ENCODE peak calls at places on chromosomes 1 and 21, in nine cellular contexts. F is aorta, I is fibroblast of the aortic adventitia, X is left ventricle myocardium inferior, O is heart left ventricle, S is NB4, A is psoas muscle, V is ovary, B is iPS DF 6.9. U is an unnamed sample.

GRCh38 chr1:167697667-167698141 is 24.1 kb upstream of the MPZL1 start:
- DNase-seq in F (no peak), I (no peak), X (peak; percentile 81), O (peak; percentile 92), S (no peak), A (peak; percentile 73), V (no peak), B (no peak), U (no peak)

GRCh38 chr1:181101581-181102226 is 13.2 kb downstream of the IER5 start:
- DNase-seq in F (no peak), I (peak; percentile 54), X (no peak), O (no peak), S (no peak), A (no peak), V (no peak), B (no peak), U (no peak)

GRCh38 chr1:40848530-40849189 is 13.5 kb downstream of the CITED4 start:
- DNase-seq in F (no peak), I (peak; percentile 73), X (peak; percentile 61), O (peak; percentile 64), S (peak; percentile 62), A (peak; percentile 53), V (peak; percentile 48), B (peak; percentile 68), U (no peak)

GRCh38 chr1:173479649-173480048 is 2.5 kb downstream of the PRDX6 start:
- DNase-seq in F (no peak), I (peak; percentile 58), X (no peak), O (no peak), S (no peak), A (no peak), V (no peak), B (no peak), U (no peak)

GRCh38 chr1:114458208-114458777 is 52.7 kb downstream of the TRIM33 start:
- DNase-seq in F (no peak), I (peak; percentile 81), X (no peak), O (no peak), S (peak; percentile 92), A (no peak), V (no peak), B (no peak), U (no peak)

GRCh38 chr1:19374402-19374801 is 62.3 kb downstream of the SLC66A1 start:
- DNase-seq in F (no peak), I (no peak), X (no peak), O (no peak), S (no peak), A (no peak), V (no peak), B (no peak), U (no peak)

GRCh38 chr1:53735681-53736080 is 3.3 kb downstream of the GLIS1 start:
- DNase-seq in F (no peak), I (no peak), X (no peak), O (no peak), S (no peak), A (no peak), V (no peak), B (no peak), U (no peak)

GRCh38 chr1:236280438-236281285 is 1.1 kb downstream of the ERO1B start:
- DNase-seq in F (no peak), I (no peak), X (no peak), O (no peak), S (no peak), A (no peak), V (no peak), B (no peak), U (peak; percentile 57)

GRCh38 chr1:201586806-201587205 is 47.9 kb downstream of the NAV1 start:
- DNase-seq in F (no peak), I (no peak), X (no peak), O (no peak), S (no peak), A (no peak), V (no peak), B (no peak), U (no peak)

GRCh38 chr21:43004926-43005325 is 30.6 kb downstream of the PKNOX1 start:
- DNase-seq in F (no peak), I (no peak), X (no peak), O (no peak), S (no peak), A (no peak), V (no peak), B (no peak), U (no peak)

GRCh38 chr1:26168410-26169167 is at the start of gene C1orf232:
- DNase-seq in F (no peak), I (no peak), X (no peak), O (no peak), S (no peak), A (peak; percentile 35), V (no peak), B (no peak), U (no peak)

DNA sequence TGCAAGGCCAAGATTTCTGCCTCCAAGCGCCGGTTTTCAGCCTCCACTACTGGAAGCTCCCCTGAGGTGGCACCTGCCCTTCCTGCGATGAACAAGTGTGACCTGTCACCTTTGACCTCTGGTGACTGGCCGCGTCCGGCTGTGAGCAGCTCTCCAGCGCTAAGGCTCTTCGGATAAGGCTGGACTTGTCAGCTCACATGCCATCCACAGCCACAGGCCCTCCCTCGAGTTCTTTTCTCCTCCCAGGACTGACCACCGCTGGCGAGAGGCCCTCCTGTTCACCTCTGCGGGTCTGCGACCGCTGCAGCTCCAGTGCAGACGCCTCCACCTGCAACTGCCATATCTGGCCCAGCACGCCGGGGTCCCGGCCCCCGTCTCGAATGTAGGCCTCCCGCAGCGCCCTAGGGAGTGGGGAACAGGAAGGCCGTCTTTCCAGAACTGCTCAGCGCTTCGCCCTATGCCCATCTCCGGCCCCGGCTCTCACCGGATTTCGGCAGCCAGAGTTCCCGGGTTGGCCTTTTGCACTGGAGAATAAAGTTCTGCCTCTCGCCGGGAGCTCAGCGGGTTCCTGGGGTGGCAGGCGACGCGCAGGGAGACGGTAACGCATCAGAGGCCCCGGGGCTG is 1.5 kb downstream of the CCDC17 start:
- DNase-seq in F (peak; percentile 77), I (no peak), X (no peak), O (no peak), S (peak; percentile 14), A (no peak), V (peak; percentile 22), B (no peak), U (peak; percentile 20)
- H3K4me3 ChIP-seq in F (no peak overlapping the region), I (no peak overlapping the region), X (peak overlapping the region; percentile 49), O (peak overlapping the region; percentile 31), S (no peak overlapping the region), A (peak overlapping the region; percentile 52), V (no peak overlapping the region), B (no peak overlapping the region), U (no peak overlapping the region)

DNA sequence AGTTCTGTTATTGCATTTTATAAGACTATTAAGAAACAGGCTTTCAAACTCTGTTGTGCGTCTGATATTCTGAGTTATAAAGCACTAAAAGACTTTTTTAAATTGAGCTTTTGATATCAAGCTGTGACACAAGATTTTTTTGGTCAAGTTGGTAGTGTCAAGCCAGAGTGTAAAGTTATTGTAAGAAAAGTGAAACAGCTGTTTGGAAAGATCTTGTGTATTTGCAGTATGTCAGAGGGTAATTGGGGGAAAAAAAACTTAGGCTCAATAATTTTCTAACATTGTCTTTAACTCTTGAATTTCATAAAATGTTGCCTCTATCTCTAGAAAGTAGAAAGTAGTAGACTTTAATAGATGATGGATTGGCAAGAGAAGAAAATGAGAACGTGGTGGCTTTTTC is 3.8 kb downstream of the CACYBP start:
- DNase-seq in F (no peak), I (no peak), X (no peak), O (no peak), S (no peak), A (no peak), V (no peak), B (no peak), U (no peak)
- H3K4me3 ChIP-seq in F (no peak overlapping the region), I (no peak overlapping the region), X (no peak overlapping the region), O (no peak overlapping the region), S (peak overlapping the region; percentile 96), A (no peak overlapping the region), V (no peak overlapping the region), B (no peak overlapping the region), U (no peak overlapping the region)

DNA sequence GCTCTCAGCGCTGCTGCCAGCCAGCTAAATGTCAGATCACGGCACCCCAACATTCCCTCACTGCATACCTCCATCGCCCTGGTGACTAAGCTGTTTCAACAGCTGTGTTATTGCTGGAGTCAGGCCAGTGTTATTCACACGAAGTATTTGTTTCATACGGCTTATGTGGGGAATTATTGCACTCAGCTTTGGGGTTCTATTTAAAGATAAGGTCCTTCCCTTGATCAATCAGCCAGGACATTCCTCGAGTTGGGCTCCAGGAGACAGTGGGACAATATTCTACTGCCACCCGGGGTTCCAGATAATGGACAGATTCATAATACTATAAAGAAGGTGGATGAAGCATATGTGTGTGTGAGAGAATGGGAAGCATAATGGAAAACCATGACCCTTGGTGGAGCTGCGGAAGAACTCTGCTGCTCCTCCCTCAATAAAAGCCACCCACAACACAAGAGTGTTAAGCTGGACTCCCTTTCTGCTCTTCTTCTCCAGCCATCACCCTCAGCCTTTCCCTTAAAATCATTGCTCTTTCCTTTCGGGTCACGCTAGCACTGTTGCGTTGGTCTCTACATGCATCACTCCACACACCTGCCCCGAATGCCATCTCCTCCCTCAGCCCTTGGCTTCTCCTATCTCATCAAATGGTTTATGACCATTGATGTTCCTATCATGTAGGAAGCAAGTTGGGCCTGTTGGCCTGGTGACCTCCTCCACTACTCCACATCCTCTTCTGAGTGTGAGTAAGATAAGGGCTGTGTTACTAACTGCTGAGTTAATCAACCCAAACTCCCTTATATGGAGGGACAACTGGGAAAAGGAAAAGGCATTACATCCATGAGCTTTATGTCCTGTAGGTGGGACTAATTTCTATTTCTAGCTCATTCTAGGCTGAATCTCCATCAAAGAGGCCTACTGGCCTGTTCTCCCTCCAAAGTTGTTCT is 57.9 kb downstream of the WLS start:
- DNase-seq in F (peak; percentile 76), I (peak; percentile 98), X (no peak), O (peak; percentile 66), S (no peak), A (peak; percentile 38), V (peak; percentile 72), B (no peak), U (no peak)
- H3K4me3 ChIP-seq in F (no peak overlapping the region), I (peak overlapping the region; percentile 29), X (peak overlapping the region; percentile 46), O (peak overlapping the region; percentile 3), S (no peak overlapping the region), A (peak overlapping the region; percentile 46), V (no peak overlapping the region), B (no peak overlapping the region), U (no peak overlapping the region)

DNA sequence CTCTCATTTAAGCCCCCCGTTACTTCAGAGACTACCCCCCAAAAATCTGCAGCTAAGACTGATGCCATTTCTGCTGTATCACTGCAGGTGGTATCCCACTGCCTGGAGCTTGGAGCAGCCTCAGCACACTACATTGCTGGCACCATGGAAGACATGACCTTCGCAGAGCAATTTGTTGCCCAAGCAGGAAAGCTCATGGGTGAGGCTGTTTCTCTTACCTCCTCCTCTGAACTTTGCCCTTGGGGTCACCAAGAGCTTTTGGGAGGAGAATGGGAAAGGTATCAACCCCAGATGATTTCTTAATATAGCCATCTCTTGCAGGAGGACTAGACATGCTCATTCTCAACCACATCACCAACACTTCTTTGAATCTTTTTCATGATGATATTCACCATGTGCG is 2.0 kb downstream of the HSD11B1 start:
- DNase-seq in F (no peak), I (no peak), X (no peak), O (no peak), S (no peak), A (no peak), V (no peak), B (no peak), U (no peak)
- H3K4me3 ChIP-seq in F (no peak overlapping the region), I (no peak overlapping the region), X (no peak overlapping the region), O (no peak overlapping the region), S (no peak overlapping the region), A (no peak overlapping the region), V (no peak overlapping the region), B (no peak overlapping the region), U (no peak overlapping the region)

DNA sequence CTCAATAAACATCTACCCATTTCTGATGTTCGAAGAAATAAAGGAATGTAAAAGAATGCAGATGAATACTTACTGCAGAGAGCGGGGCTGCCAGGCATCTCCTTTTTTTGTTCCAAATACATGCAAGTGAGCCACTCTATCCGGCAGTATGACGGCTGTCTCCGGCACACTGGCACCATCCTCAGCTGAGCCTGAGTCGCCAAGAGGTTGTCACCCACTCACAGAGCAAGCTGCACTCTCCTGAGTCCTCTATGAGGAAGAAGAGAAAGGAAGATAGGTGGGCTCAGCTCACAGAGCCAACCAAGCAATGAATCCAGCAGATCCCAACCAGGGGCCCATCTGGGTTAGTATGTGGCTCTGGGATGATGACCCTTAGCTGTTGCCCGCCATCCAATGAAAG is 65.3 kb downstream of the CD46 start:
- DNase-seq in F (no peak), I (no peak), X (no peak), O (no peak), S (no peak), A (no peak), V (no peak), B (no peak), U (no peak)
- H3K4me3 ChIP-seq in F (no peak overlapping the region), I (no peak overlapping the region), X (peak overlapping the region; percentile 57), O (peak overlapping the region; percentile 32), S (no peak overlapping the region), A (peak overlapping the region; percentile 50), V (no peak overlapping the region), B (no peak overlapping the region), U (no peak overlapping the region)